ENCODE peak calls at places on chromosome 17, in seven cellular contexts. One of them, this sample, is unnamed.

GRCh38 chr17:49210158-49211029 is at the start of the genes ABI3 and GNGT2:
- DNase-seq in brain microvascular endothelial cell: peak
- DNase-seq in A549: no peak
- DNase-seq in Panc1: no peak
- DNase-seq in heart right ventricle: peak
- DNase-seq in left ventricle myocardium inferior: peak
- DNase-seq in HCT116: no peak
- DNase-seq in this sample: no peak

GRCh38 chr17:69012895-69013805 is 47.6 kb downstream of the ABCA9 start:
- DNase-seq in HCT116: no peak
- DNase-seq in left ventricle myocardium inferior: no peak
- DNase-seq in A549: peak
- DNase-seq in Panc1: no peak
- DNase-seq in brain microvascular endothelial cell: peak
- DNase-seq in heart right ventricle: no peak
- DNase-seq in this sample: no peak

GRCh38 chr17:47266782-47267181 is 13.2 kb downstream of the ITGB3 start:
- DNase-seq in left ventricle myocardium inferior: no peak
- DNase-seq in HCT116: no peak
- DNase-seq in heart right ventricle: no peak
- DNase-seq in A549: no peak
- DNase-seq in Panc1: no peak
- DNase-seq in brain microvascular endothelial cell: peak
- DNase-seq in this sample: no peak

GRCh38 chr17:74566132-74566753 is 1.1 kb downstream of the CD300H start:
- DNase-seq in brain microvascular endothelial cell: no peak
- DNase-seq in A549: peak
- DNase-seq in HCT116: peak
- DNase-seq in left ventricle myocardium inferior: no peak
- DNase-seq in heart right ventricle: no peak
- DNase-seq in Panc1: peak
- DNase-seq in this sample: no peak

GRCh38 chr17:72408641-72409040 is 287.8 kb downstream of the SOX9 start:
- DNase-seq in heart right ventricle: no peak
- DNase-seq in left ventricle myocardium inferior: no peak
- DNase-seq in A549: no peak
- DNase-seq in Panc1: no peak
- DNase-seq in brain microvascular endothelial cell: no peak
- DNase-seq in HCT116: no peak
- DNase-seq in this sample: no peak

GRCh38 chr17:65723356-65723928 is 162.0 kb upstream of the AXIN2 start:
- DNase-seq in left ventricle myocardium inferior: no peak
- DNase-seq in Panc1: no peak
- DNase-seq in heart right ventricle: no peak
- DNase-seq in A549: no peak
- DNase-seq in HCT116: no peak
- DNase-seq in brain microvascular endothelial cell: no peak
- DNase-seq in this sample: no peak

GRCh38 chr17:17824780-17825614 is 11.8 kb downstream of the SREBF1 start:
- DNase-seq in left ventricle myocardium inferior: no peak
- DNase-seq in Panc1: no peak
- DNase-seq in A549: peak
- DNase-seq in HCT116: no peak
- DNase-seq in heart right ventricle: no peak
- DNase-seq in brain microvascular endothelial cell: no peak
- DNase-seq in this sample: no peak

GRCh38 chr17:12320286-12320685 is 299.6 kb downstream of the MAP2K4 start:
- DNase-seq in heart right ventricle: no peak
- DNase-seq in A549: peak
- DNase-seq in HCT116: no peak
- DNase-seq in left ventricle myocardium inferior: no peak
- DNase-seq in Panc1: no peak
- DNase-seq in brain microvascular endothelial cell: peak
- DNase-seq in this sample: no peak

GRCh38 chr17:5123343-5124124 is 7.7 kb downstream of the USP6 start:
- DNase-seq in HCT116: no peak
- DNase-seq in left ventricle myocardium inferior: no peak
- DNase-seq in Panc1: no peak
- DNase-seq in A549: no peak
- DNase-seq in heart right ventricle: peak
- DNase-seq in brain microvascular endothelial cell: no peak
- DNase-seq in this sample: peak

GRCh38 chr17:19328441-19329061 is 34.0 kb downstream of the B9D1 start:
- DNase-seq in heart right ventricle: no peak
- DNase-seq in Panc1: no peak
- DNase-seq in left ventricle myocardium inferior: no peak
- DNase-seq in A549: no peak
- DNase-seq in brain microvascular endothelial cell: no peak
- DNase-seq in HCT116: no peak
- DNase-seq in this sample: no peak

GRCh38 chr17:36680701-36681202 is 79.4 kb downstream of the MRM1 start:
- DNase-seq in Panc1: no peak
- DNase-seq in A549: no peak
- DNase-seq in HCT116: no peak
- DNase-seq in left ventricle myocardium inferior: no peak
- DNase-seq in brain microvascular endothelial cell: no peak
- DNase-seq in heart right ventricle: no peak
- DNase-seq in this sample: no peak

GRCh38 chr17:34588266-34588665 is 8.9 kb downstream of the TMEM132E start:
- DNase-seq in A549: no peak
- DNase-seq in brain microvascular endothelial cell: no peak
- DNase-seq in left ventricle myocardium inferior: no peak
- DNase-seq in heart right ventricle: no peak
- DNase-seq in HCT116: no peak
- DNase-seq in Panc1: no peak
- DNase-seq in this sample: no peak

DNA sequence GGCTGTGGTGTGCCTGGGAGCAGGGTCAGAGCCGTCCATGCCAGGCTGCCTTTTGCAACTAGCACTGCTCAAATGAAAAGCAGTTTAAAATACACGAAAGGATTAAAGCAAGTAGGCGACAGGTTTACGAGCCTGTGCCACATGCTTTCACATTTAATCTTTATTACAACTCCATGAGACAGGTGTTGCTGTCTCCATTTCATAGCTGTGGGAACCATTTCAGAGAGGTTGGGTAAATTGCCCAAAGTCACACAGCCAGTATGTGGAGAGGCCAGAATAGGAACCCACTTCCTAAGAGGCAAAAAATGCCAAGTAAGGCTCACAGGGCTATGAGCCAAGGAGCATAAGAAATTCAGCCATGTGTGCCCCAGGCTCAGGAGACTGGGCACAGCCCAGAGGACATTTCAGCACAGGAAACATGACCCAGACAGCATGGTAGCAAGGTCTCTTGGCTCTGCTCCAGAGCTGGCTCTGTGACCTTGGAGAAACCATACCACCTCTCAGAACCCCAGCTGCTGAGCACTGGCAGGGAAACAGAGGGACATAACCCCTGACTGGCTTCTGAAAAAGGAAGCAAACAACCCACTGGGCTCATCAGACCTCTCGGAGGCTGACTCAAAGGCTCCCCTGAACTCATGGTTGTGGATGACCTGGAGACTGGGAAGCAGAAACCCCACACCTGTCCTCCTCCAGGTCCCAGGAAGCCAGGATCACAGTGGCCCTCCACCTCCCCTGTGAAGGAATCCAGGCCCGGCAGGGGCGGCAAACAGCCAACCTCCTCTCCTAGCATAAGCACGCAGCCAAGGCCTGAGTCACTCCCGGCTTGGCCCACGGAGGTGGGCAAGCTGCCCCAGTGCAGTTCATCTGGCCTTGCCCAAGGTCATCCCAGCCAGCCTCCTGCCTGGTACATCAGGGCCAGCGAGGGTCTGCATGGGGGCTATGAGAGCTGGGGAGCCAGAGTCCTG is 40.3 kb upstream of the MRPS23 start:
- DNase-seq in A549: peak
- DNase-seq in heart right ventricle: peak
- DNase-seq in Panc1: no peak
- DNase-seq in left ventricle myocardium inferior: peak
- DNase-seq in HCT116: peak
- DNase-seq in brain microvascular endothelial cell: peak
- DNase-seq in this sample: peak
- H3K27ac ChIP-seq in A549: peak
- H3K27ac ChIP-seq in heart right ventricle: peak
- H3K27ac ChIP-seq in Panc1: peak
- H3K27ac ChIP-seq in left ventricle myocardium inferior: peak
- H3K27ac ChIP-seq in HCT116: peak
- H3K27ac ChIP-seq in brain microvascular endothelial cell: no peak
- H3K27ac ChIP-seq in this sample: peak

DNA sequence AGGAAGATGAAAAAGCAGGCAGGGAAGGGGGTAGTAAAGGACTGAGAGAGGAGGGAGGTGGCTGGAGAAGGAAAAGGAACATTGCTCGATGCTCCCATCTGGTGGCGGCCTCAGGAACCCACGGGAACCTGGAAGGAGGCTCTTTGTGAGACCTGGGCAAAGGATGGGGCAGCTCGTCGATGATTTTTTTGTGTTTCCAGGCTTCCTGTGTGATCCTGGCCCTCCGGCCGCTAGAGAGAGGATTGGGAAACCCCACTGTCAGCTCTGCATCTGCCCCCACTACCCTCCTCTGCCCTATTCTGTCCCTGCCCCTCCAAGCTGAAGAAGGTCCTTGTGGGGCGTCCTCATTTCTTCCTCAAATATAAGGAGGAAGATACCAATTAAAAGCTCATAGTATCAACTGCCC is 6.6 kb downstream of the WFIKKN2 start:
- DNase-seq in left ventricle myocardium inferior: peak
- DNase-seq in HCT116: peak
- DNase-seq in A549: peak
- DNase-seq in heart right ventricle: peak
- DNase-seq in Panc1: no peak
- DNase-seq in brain microvascular endothelial cell: peak
- DNase-seq in this sample: peak
- TF ChIP-seq CTCF in left ventricle myocardium inferior: peak
- TF ChIP-seq CTCF in HCT116: peak
- TF ChIP-seq CTCF in A549: peak
- TF ChIP-seq CTCF in heart right ventricle: peak
- TF ChIP-seq CTCF in Panc1: peak
- TF ChIP-seq CTCF in brain microvascular endothelial cell: peak
- TF ChIP-seq CTCF in this sample: peak

DNA sequence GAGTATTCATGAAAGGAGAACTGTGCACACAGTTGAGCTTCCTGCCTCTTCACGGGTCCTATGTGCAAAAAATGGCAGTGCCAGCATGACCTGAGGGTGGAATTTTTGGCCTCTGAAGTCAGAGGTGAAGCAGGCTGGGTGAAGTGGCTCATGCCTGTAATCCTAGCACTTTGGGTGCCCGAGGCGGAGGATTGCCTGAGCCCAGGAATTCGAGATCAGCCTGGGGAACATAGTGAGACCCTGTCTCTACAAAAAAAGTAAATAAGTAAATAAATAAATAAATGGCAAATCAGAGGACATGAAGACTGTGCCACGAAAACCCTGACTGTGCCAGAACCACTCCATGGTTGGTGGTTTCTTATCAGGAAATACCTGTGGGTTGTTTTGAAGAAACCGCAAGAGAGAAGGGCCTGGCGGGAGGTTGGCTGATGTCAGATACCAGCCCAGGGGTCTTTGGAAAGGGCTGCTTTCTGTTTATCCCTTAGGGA is 3.4 kb downstream of the ASPSCR1 start:
- DNase-seq in HCT116: no peak
- DNase-seq in heart right ventricle: no peak
- DNase-seq in left ventricle myocardium inferior: no peak
- DNase-seq in Panc1: no peak
- DNase-seq in A549: no peak
- DNase-seq in brain microvascular endothelial cell: no peak
- DNase-seq in this sample: no peak
- H3K27ac ChIP-seq in HCT116: no peak
- H3K27ac ChIP-seq in heart right ventricle: no peak
- H3K27ac ChIP-seq in left ventricle myocardium inferior: no peak
- H3K27ac ChIP-seq in Panc1: no peak
- H3K27ac ChIP-seq in A549: no peak
- H3K27ac ChIP-seq in brain microvascular endothelial cell: no peak
- H3K27ac ChIP-seq in this sample: no peak

GRCh38 chr17:8222630-8223355 is 12.4 kb upstream of the AURKB start:
- DNase-seq in Panc1: peak
- DNase-seq in heart right ventricle: peak
- DNase-seq in A549: peak
- DNase-seq in left ventricle myocardium inferior: peak
- DNase-seq in HCT116: peak
- DNase-seq in brain microvascular endothelial cell: peak
- DNase-seq in this sample: peak
- TF ChIP-seq CTCF in Panc1: no peak
- TF ChIP-seq CTCF in heart right ventricle: no peak
- TF ChIP-seq CTCF in A549: no peak
- TF ChIP-seq CTCF in left ventricle myocardium inferior: no peak
- TF ChIP-seq CTCF in HCT116: no peak
- TF ChIP-seq CTCF in brain microvascular endothelial cell: no peak
- TF ChIP-seq CTCF in this sample: no peak

GRCh38 chr17:37725601-37726146 is 19.2 kb downstream of the HNF1B start:
- DNase-seq in heart right ventricle: no peak
- DNase-seq in left ventricle myocardium inferior: no peak
- DNase-seq in HCT116: no peak
- DNase-seq in A549: no peak
- DNase-seq in brain microvascular endothelial cell: no peak
- DNase-seq in Panc1: no peak
- DNase-seq in this sample: no peak
- H3K27ac ChIP-seq in heart right ventricle: no peak
- H3K27ac ChIP-seq in left ventricle myocardium inferior: no peak
- H3K27ac ChIP-seq in HCT116: no peak
- H3K27ac ChIP-seq in A549: peak
- H3K27ac ChIP-seq in brain microvascular endothelial cell: no peak
- H3K27ac ChIP-seq in Panc1: no peak
- H3K27ac ChIP-seq in this sample: no peak

GRCh38 chr17:78304549-78305037 is 55.3 kb downstream of the SOCS3 start:
- DNase-seq in heart right ventricle: peak
- DNase-seq in left ventricle myocardium inferior: peak
- DNase-seq in Panc1: no peak
- DNase-seq in brain microvascular endothelial cell: no peak
- DNase-seq in A549: no peak
- DNase-seq in HCT116: no peak
- DNase-seq in this sample: no peak

GRCh38 chr17:78305801-78306200 is 54.1 kb downstream of the SOCS3 start:
- DNase-seq in brain microvascular endothelial cell: no peak
- DNase-seq in Panc1: no peak
- DNase-seq in left ventricle myocardium inferior: no peak
- DNase-seq in heart right ventricle: no peak
- DNase-seq in A549: no peak
- DNase-seq in HCT116: no peak
- DNase-seq in this sample: no peak

GRCh38 chr17:78306913-78307312 is 53.0 kb downstream of the SOCS3 start:
- DNase-seq in left ventricle myocardium inferior: no peak
- DNase-seq in brain microvascular endothelial cell: no peak
- DNase-seq in HCT116: no peak
- DNase-seq in heart right ventricle: no peak
- DNase-seq in A549: no peak
- DNase-seq in Panc1: no peak
- DNase-seq in this sample: no peak

GRCh38 chr17:78302478-78302877 is 57.4 kb downstream of the SOCS3 start:
- DNase-seq in brain microvascular endothelial cell: no peak
- DNase-seq in heart right ventricle: no peak
- DNase-seq in A549: no peak
- DNase-seq in left ventricle myocardium inferior: no peak
- DNase-seq in HCT116: no peak
- DNase-seq in Panc1: no peak
- DNase-seq in this sample: no peak

GRCh38 chr17:78307887-78308633 is 51.8 kb downstream of the SOCS3 start:
- DNase-seq in left ventricle myocardium inferior: no peak
- DNase-seq in Panc1: no peak
- DNase-seq in A549: no peak
- DNase-seq in HCT116: no peak
- DNase-seq in brain microvascular endothelial cell: no peak
- DNase-seq in heart right ventricle: no peak
- DNase-seq in this sample: no peak
- TF ChIP-seq CTCF in left ventricle myocardium inferior: no peak
- TF ChIP-seq CTCF in Panc1: no peak
- TF ChIP-seq CTCF in A549: no peak
- TF ChIP-seq CTCF in HCT116: no peak
- TF ChIP-seq CTCF in brain microvascular endothelial cell: peak
- TF ChIP-seq CTCF in heart right ventricle: no peak
- TF ChIP-seq CTCF in this sample: no peak